ENCODE peak calls at places on chromosomes 16 and 17, in seven cellular contexts. E is keratinocyte, H is breast epithelium, U is fibroblast of lung, I is body of pancreas, D is astrocyte, Y is tibial nerve. W is an unnamed sample.

GRCh38 chr17:63740464-63741181 is 976 bp downstream of the STRADA start:
- DNase-seq in E (no peak), H (no peak), U (no peak), I (peak; percentile 17), D (no peak), Y (no peak), W (no peak)

GRCh38 chr16:74793571-74793970 is 19.0 kb upstream of the FA2H start:
- DNase-seq in E (no peak), H (no peak), U (no peak), I (no peak), D (no peak), Y (no peak), W (no peak)

GRCh38 chr16:74766729-74767128 is 7.9 kb downstream of the FA2H start:
- DNase-seq in E (no peak), H (no peak), U (no peak), I (no peak), D (no peak), Y (no peak), W (no peak)

GRCh38 chr17:19021622-19022083 is 17.1 kb upstream of the FAM83G start:
- DNase-seq in E (no peak), H (no peak), U (no peak), I (no peak), D (no peak), Y (no peak), W (no peak)

GRCh38 chr17:58452738-58453137 is 35.4 kb upstream of the RNF43 start:
- DNase-seq in E (no peak), H (no peak), U (peak; percentile 1), I (no peak), D (no peak), Y (no peak), W (peak; percentile 4)

GRCh38 chr17:80029235-80029974 is 6.3 kb downstream of the TBC1D16 start:
- DNase-seq in E (no peak), H (peak; percentile 82), U (peak; percentile 95), I (peak; percentile 97), D (peak; percentile 64), Y (peak; percentile 97), W (no peak)

GRCh38 chr16:54080524-54081008 is 206.0 kb downstream of the IRX3 start:
- DNase-seq in E (peak; percentile 28), H (peak; percentile 69), U (peak; percentile 99), I (peak; percentile 10), D (peak; percentile 99), Y (no peak), W (peak; percentile 96)

GRCh38 chr17:40559016-40559853 is 6.0 kb downstream of the CCR7 start:
- DNase-seq in E (no peak), H (peak; percentile 82), U (no peak), I (no peak), D (no peak), Y (no peak), W (no peak)

GRCh38 chr16:3578610-3579551 is 1.7 kb upstream of the NLRC3 start:
- DNase-seq in E (no peak), H (no peak), U (no peak), I (peak; percentile 9), D (peak; percentile 2), Y (no peak), W (no peak)

GRCh38 chr16:72530434-72530833 is 358.5 kb upstream of the PMFBP1 start:
- DNase-seq in E (no peak), H (no peak), U (peak; percentile 68), I (no peak), D (peak; percentile 64), Y (no peak), W (no peak)

GRCh38 chr16:57815987-57816745 is 13.9 kb upstream of the KIFC3 start:
- DNase-seq in E (peak; percentile 75), H (peak; percentile 91), U (peak; percentile 88), I (peak; percentile 94), D (peak; percentile 96), Y (peak; percentile 50), W (peak; percentile 95)

GRCh38 chr16:86063696-86064405 is 164.9 kb downstream of the IRF8 start:
- DNase-seq in E (no peak), H (no peak), U (no peak), I (no peak), D (no peak), Y (no peak), W (no peak)

GRCh38 chr16:84890427-84890826 is 70.6 kb downstream of the CRISPLD2 start:
- DNase-seq in E (no peak), H (no peak), U (no peak), I (no peak), D (no peak), Y (no peak), W (no peak)

GRCh38 chr17:65066858-65067257 is 10.3 kb upstream of the GNA13 start:
- DNase-seq in E (no peak), H (no peak), U (no peak), I (no peak), D (no peak), Y (no peak), W (no peak)

GRCh38 chr16:54987081-54987480 is 56.4 kb downstream of the IRX5 start:
- DNase-seq in E (no peak), H (no peak), U (no peak), I (no peak), D (no peak), Y (no peak), W (no peak)

GRCh38 chr16:31767267-31767666 is 106.3 kb upstream of the ZNF267 start:
- DNase-seq in E (no peak), H (no peak), U (no peak), I (no peak), D (no peak), Y (no peak), W (no peak)

GRCh38 chr17:83191388-83192160 is 112.2 kb downstream of the METRNL start:
- DNase-seq in E (no peak), H (no peak), U (no peak), I (peak; percentile 0), D (no peak), Y (peak; percentile 5), W (no peak)

GRCh38 chr17:43515641-43516040 is 30.5 kb downstream of the ETV4 start:
- DNase-seq in E (no peak), H (no peak), U (no peak), I (no peak), D (no peak), Y (no peak), W (no peak)

GRCh38 chr17:8611671-8612298 is 18.7 kb downstream of the MYH10 start:
- DNase-seq in E (no peak), H (no peak), U (peak; percentile 44), I (no peak), D (peak; percentile 87), Y (no peak), W (no peak)

GRCh38 chr16:27314161-27314723 is 468 bp downstream of the IL4R start:
- DNase-seq in E (peak; percentile 71), H (no peak), U (peak; percentile 93), I (peak; percentile 74), D (peak; percentile 93), Y (no peak), W (peak; percentile 61)

DNA sequence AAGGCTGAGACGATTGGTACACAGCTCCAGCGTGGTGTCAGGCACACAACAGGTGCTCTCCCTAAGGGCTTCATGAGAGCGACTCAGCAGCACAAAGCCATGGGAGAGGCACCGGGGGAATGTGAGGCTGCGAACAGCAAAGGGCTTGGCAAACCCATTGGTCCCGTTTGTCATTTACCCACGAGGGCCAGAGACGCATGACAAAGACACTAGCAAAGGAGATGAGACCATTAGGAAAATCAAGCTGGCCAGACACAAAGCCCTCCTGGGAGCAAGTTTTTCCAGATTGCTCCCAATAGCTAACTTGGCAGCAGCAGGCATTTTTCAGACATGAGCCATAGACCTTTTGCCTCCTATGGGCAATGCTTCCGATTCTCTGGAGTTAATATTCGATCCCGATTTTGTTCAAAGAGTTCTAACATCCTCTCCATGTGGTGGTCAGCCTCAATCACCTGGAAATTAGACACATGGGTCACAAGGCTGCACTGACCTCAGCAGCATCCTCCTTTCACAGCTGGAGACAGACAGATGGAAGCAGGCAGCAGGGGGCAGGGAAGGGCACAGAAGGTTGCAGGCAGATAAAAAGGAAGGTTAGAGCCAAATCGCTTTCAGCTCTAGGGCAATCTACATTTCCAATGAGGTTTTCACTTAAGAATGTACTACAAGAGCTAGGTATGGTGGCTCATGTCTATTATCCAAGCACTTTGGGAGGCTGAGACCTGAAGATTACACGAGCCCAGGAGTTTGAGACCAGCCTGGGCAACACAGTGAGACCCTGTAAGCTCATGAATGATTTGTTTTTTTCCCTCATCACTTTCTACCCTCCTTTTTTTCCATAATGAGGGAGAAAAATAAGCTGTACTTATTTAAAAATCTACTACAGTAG is 38.1 kb downstream of the TK2 start:
- DNase-seq in E (no peak), H (peak; percentile 36), U (peak; percentile 71), I (peak; percentile 66), D (peak; percentile 80), Y (peak; percentile 46), W (peak; percentile 84)
- TF ChIP-seq CTCF in E (peak; percentile 35), H (no peak), U (no peak), I (no peak), D (no peak), Y (no peak), W (peak; percentile 3)

GRCh38 chr17:81405382-81406005 is 10.2 kb downstream of the BAHCC1 start:
- DNase-seq in E (no peak), H (no peak), U (peak; percentile 79), I (peak; percentile 49), D (no peak), Y (no peak), W (no peak)
- H3K4me3 ChIP-seq in E (no peak overlapping the region), H (peak overlapping the region; percentile 16), U (no peak overlapping the region), I (no peak overlapping the region), D (no peak overlapping the region), Y (no peak overlapping the region), W (no peak overlapping the region)

DNA sequence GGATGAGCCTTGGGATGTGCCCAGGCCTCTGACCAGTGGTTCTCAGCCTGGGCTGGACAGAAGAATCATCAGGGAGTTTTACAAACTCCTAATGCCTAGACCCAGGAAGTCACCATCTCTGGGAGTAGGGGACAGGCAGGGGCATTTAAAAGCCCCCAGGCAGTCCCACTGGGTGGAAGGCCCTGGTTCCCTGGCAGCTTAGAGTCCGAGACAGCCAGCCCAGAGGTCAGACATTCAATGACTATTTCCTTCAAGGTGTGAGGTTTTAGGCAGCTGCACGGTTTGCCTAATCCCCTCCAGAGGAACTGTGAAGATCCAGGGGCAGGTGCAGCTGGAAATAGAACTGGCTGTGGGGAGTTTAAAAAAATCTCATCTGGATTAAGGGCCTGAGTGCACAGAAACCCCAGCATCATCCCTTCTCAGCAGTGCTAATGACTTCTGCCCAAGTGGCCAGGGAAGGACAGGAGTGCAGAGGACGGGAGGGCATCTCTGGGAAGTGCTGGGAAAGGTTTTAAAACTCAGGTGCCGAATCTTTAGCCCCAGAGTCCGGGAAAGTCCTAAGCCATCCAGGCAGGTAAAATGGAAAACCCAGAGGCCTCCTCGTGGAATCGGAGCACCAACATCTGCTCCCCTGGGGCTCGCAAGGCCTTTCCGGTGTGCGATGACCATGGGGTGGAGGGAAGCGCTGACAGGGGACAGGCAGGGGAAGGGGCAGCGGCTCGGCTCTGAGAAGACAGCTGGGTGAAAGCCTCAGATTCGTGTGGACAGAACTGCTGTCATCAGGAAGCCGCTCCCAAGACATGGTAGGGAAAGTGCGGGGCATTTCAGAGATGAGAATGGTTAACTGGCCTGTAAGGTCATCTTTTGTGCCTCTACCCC is 1.5 kb upstream of the LGALS3BP start:
- DNase-seq in E (no peak), H (no peak), U (no peak), I (no peak), D (no peak), Y (no peak), W (no peak)
- H3K36me3 ChIP-seq in E (no peaks in the 10 kb centered on the region), H (no peaks in the 10 kb centered on the region), U (peaks cover 5% of the 10 kb centered on the region), I (no peaks in the 10 kb centered on the region), D (no peaks in the 10 kb centered on the region), Y (no peaks in the 10 kb centered on the region), W (peaks cover 1% of the 10 kb centered on the region)

DNA sequence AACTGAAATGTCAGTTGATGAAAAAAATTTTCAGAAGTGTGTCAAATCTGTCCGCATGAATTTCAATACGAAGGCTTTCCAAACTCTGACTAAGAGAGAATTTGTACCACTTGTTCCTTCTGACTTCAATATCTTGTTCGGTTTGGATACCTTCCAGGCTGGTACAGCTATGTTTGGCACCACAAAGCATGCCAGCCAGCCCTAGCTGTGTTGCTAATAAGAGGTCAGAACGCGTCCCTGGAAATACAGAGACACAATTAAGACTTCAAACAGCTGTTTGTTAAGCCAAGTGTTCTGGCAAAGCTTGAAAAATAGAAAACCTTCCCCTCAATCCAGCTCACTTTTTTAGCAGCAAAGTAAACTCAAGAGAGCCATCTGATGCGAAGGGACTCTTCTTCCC is 35.2 kb downstream of the GRB2 start:
- DNase-seq in E (no peak), H (no peak), U (no peak), I (peak; percentile 36), D (no peak), Y (no peak), W (no peak)
- TF ChIP-seq CTCF in E (no peak), H (no peak), U (no peak), I (no peak), D (no peak), Y (no peak), W (no peak)

W was measured in kidney epithelial cell.